ENCODE peak calls at places on chromosomes 5 and 9, in four cellular contexts. W, R, H and E are unnamed samples.
A peak's percentile ranks its signal among the peaks of the same experiment; 100 is the strongest.

GRCh38 chr5:141672856-141673813 is 8.9 kb downstream of the ARAP3 start:
- DNase-seq in H (no peak), R (no peak), W (no peak), E (no peak)

GRCh38 chr5:19795218-19795617 is 192.8 kb downstream of the CDH18 start:
- DNase-seq in W (no peak), R (no peak), H (no peak), E (no peak)

GRCh38 chr9:96150324-96151023 is 151.5 kb downstream of the HSD17B3 start:
- DNase-seq in R (no peak), W (peak; percentile 26), H (peak; percentile 46), E (no peak)

GRCh38 chr9:94639045-94639995 is at the start of gene FBP1:
- DNase-seq in W (peak; percentile 43), H (peak; percentile 77), R (peak; percentile 40), E (peak; percentile 83)

GRCh38 chr9:110753734-110754231 is 85.2 kb downstream of the MUSK start:
- DNase-seq in H (no peak), W (no peak), R (no peak), E (no peak)

GRCh38 chr5:157651623-157652376 is 438 bp downstream of the SOX30 start:
- DNase-seq in W (peak; percentile 85), R (peak; percentile 74), H (peak; percentile 86), E (peak; percentile 86)

GRCh38 chr5:64437496-64437895 is 68.3 kb upstream of the RGS7BP start:
- DNase-seq in W (no peak), R (no peak), H (no peak), E (no peak)

GRCh38 chr5:78783434-78784130 is 135.0 kb upstream of the LHFPL2 start:
- DNase-seq in H (no peak), R (no peak), W (no peak), E (no peak)

GRCh38 chr9:107351382-107352045 is 68.4 kb downstream of the RAD23B start:
- DNase-seq in H (no peak), R (no peak), W (no peak), E (no peak)

DNA sequence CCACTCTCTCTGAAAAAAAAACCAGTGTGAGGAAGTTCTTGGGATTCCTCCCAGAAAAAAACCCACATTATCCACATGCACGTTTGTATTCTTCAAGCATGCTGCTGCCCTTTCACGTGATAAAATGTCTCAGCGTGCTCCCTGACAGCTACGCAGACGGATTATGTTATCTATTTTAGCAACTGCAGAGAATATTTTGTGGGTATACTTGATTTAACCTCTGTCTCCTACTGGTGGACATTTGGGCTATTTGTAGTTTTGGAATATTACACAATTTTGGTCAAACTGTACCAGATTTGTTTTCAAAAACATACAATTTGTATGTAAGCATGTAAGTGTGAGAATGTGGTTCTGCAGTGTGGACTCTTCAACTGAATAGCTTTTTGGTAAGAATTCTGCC is 10.7 kb downstream of the PRRC2B start:
- DNase-seq in W (no peak), H (no peak), R (no peak), E (no peak)
- H3K4me1 ChIP-seq in W (peaks cover 91% of the 10 kb centered on the region), H (peaks cover 97% of the 10 kb centered on the region), R (peaks cover 100% of the 10 kb centered on the region), E (peaks cover 60% of the 10 kb centered on the region)

GRCh38 chr9:128617943-128618342 is 38.7 kb downstream of the DYNC2I2 start:
- DNase-seq in R (no peak), H (no peak), W (no peak), E (no peak)

GRCh38 chr9:128610889-128611288 is 45.8 kb downstream of the DYNC2I2 start:
- DNase-seq in W (no peak), R (no peak), H (no peak), E (no peak)

GRCh38 chr9:128611600-128612394 is 44.9 kb downstream of the DYNC2I2 start:
- DNase-seq in R (no peak), H (no peak), W (no peak), E (no peak)

GRCh38 chr9:128615571-128615970 is 41.1 kb downstream of the DYNC2I2 start:
- DNase-seq in H (no peak), R (no peak), W (no peak), E (no peak)

DNA sequence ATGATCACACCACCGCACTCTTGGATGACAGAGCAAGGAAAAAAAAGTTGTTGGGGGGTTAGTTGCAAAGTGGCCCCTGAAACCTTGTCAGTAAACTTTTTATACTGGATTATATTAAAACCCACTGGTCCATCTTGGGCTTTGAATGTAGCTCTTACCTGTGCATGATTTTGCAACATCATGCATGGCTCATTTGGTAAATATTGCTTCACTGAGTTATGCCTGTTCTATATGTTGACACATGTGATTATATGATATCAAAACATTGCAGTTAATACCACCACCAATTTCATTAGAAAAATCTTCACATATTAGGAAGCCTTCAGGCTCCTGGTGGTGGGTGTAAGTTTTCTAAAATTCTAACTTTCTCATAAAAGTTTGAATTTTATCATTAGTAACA is 41.9 kb downstream of the DYNC2I2 start:
- DNase-seq in W (no peak), R (no peak), H (no peak), E (no peak)
- H3K36me3 ChIP-seq in W (peaks cover 98% of the 10 kb centered on the region), R (peaks cover 93% of the 10 kb centered on the region), H (peaks cover 6% of the 10 kb centered on the region), E (peaks cover 57% of the 10 kb centered on the region)

GRCh38 chr5:76389513-76390154 is 13.5 kb upstream of the IQGAP2 start:
- DNase-seq in H (no peak), W (no peak), R (no peak), E (no peak)
- H3K4me1 ChIP-seq in H (peaks cover 14% of the 10 kb centered on the region), W (peaks cover 55% of the 10 kb centered on the region), R (peaks cover 13% of the 10 kb centered on the region), E (peaks cover 17% of the 10 kb centered on the region)

GRCh38 chr5:88235346-88235745 is 33.3 kb downstream of the TMEM161B start:
- DNase-seq in R (no peak), H (no peak), W (no peak), E (no peak)

GRCh38 chr5:88238732-88239131 is 29.9 kb downstream of the TMEM161B start:
- DNase-seq in R (no peak), H (no peak), W (no peak), E (no peak)

GRCh38 chr5:88230546-88231066 is 38.0 kb downstream of the TMEM161B start:
- DNase-seq in R (no peak), W (no peak), H (no peak), E (no peak)

GRCh38 chr5:88236866-88237642 is 31.6 kb downstream of the TMEM161B start:
- DNase-seq in H (no peak), W (no peak), R (no peak), E (no peak)

GRCh38 chr5:88235828-88236227 is 32.8 kb downstream of the TMEM161B start:
- DNase-seq in R (no peak), H (no peak), W (no peak), E (no peak)
- H3K36me3 ChIP-seq in R (no peaks in the 10 kb centered on the region), H (no peaks in the 10 kb centered on the region), W (peaks cover 11% of the 10 kb centered on the region), E (no peaks in the 10 kb centered on the region)

GRCh38 chr5:88245241-88245892 is 23.3 kb downstream of the TMEM161B start:
- DNase-seq in W (no peak), H (no peak), R (no peak), E (no peak)

GRCh38 chr5:88248743-88249540 is 19.7 kb downstream of the TMEM161B start:
- DNase-seq in R (no peak), H (no peak), W (no peak), E (no peak)

GRCh38 chr5:88245893-88246244 is 22.8 kb downstream of the TMEM161B start:
- DNase-seq in W (no peak), H (no peak), R (no peak), E (no peak)

GRCh38 chr5:88250010-88250409 is 18.6 kb downstream of the TMEM161B start:
- DNase-seq in R (no peak), W (no peak), H (no peak), E (no peak)

DNA sequence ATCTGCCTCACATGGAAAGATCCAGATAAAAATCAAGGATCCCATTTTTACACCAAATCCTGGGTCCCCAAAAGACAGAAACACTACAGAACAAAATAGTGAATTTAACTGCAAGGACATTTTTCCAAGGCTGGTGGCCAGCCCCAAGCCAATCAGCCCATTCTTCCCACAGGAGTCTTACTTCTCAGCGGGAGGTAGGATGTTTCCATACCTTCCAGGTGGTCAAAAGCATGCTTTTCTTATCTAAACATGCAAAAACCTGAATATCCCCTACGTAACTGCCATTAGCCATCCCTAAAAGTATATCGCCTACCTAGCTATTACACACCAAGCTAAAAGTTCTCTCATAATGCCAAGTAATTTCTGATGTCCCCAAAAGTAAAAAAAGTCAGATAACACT is 20.6 kb downstream of the TMEM161B start:
- DNase-seq in H (no peak), W (no peak), R (no peak), E (no peak)
- H3K4me1 ChIP-seq in H (peaks cover 31% of the 10 kb centered on the region), W (no peaks in the 10 kb centered on the region), R (no peaks in the 10 kb centered on the region), E (peaks cover 7% of the 10 kb centered on the region)

DNA sequence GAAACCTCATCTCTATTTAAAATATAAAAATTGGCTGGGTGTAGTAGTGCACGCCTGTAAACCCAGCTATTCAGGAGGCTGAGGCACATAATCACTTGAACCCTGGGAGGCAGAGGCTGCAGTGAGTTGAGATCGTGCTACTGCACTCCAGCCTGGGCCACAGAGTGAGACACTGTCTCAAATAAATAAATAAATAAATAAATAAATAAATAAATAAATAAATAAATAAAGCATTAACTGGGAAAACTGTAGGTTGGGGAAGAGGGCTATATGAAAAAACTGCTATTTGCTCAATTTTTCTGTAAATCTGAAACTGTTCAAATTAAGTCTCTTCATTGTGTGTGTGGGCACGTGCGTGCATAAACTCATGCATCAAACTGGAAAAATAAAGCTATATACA is 59.9 kb upstream of the RAPGEF6 start:
- DNase-seq in H (no peak), W (no peak), R (no peak), E (no peak)
- H3K36me3 ChIP-seq in H (no peaks in the 10 kb centered on the region), W (peaks cover 12% of the 10 kb centered on the region), R (peaks cover 14% of the 10 kb centered on the region), E (no peaks in the 10 kb centered on the region)